ENCODE peak calls at places on chromosomes 5 and 9, in seven cellular contexts. P is NB4; V is HepG2; I is astrocyte of the cerebellum; X is stimulated activated CD8-positive, alpha-beta memory T cell treated with anti-CD3 and anti-CD28 coated beads, Interleukin-4, amount 100 ng/mL, for 1 hour; Q is posterior vena cava; R is BE2C. T is an unnamed sample.

GRCh38 chr5:148290271-148291195 is 21.7 kb upstream of the SPINK7 start:
- DNase-seq in I (no peak), R (no peak), P (peak; percentile 20), V (peak; percentile 21), Q (no peak), X (no peak), T (peak; percentile 21)

GRCh38 chr5:17235736-17236330 is 18.4 kb downstream of the BASP1 start:
- DNase-seq in I (peak; percentile 63), V (no peak), P (no peak), X (no peak), Q (no peak), R (no peak), T (no peak)

GRCh38 chr5:33310471-33310870 is 130.3 kb upstream of the TARS1 start:
- DNase-seq in X (no peak), Q (no peak), I (no peak), R (no peak), P (no peak), V (no peak), T (no peak)

GRCh38 chr9:137384116-137384756 is 38.7 kb downstream of the EXD3 start:
- DNase-seq in R (no peak), Q (no peak), V (no peak), I (no peak), P (no peak), X (no peak), T (no peak)

GRCh38 chr9:108033976-108034964 is 544.7 kb upstream of the KLF4 start:
- DNase-seq in Q (no peak), P (no peak), R (no peak), V (no peak), I (no peak), X (no peak), T (no peak)

GRCh38 chr5:73254634-73255033 is 81.6 kb downstream of the TMEM174 start:
- DNase-seq in X (no peak), Q (no peak), V (no peak), I (no peak), R (no peak), P (no peak), T (no peak)

GRCh38 chr5:142016576-142016975 is 3.7 kb upstream of the GNPDA1 start:
- DNase-seq in Q (no peak), X (no peak), R (no peak), I (no peak), V (no peak), P (no peak), T (peak; percentile 30)

GRCh38 chr5:172004824-172005237 is 1.6 kb downstream of the FBXW11 start:
- DNase-seq in V (no peak), I (no peak), X (no peak), R (no peak), Q (no peak), P (peak; percentile 46), T (no peak)

GRCh38 chr9:78601957-78602565 is 305.1 kb downstream of the PSAT1 start:
- DNase-seq in P (peak; percentile 39), Q (no peak), R (peak; percentile 50), X (no peak), I (peak; percentile 50), V (peak; percentile 12), T (peak; percentile 35)

GRCh38 chr5:53631251-53631650 is 70.8 kb downstream of the NDUFS4 start:
- DNase-seq in V (no peak), I (no peak), X (no peak), P (no peak), R (no peak), Q (no peak), T (no peak)

GRCh38 chr5:55520117-55520829 is 14.5 kb downstream of the PLPP1 start:
- DNase-seq in X (no peak), R (no peak), V (no peak), Q (no peak), I (no peak), P (no peak), T (no peak)

GRCh38 chr5:32027717-32028321 is 146.3 kb downstream of the GOLPH3 start:
- DNase-seq in I (peak; percentile 96), Q (no peak), V (peak; percentile 39), P (peak; percentile 97), R (peak; percentile 22), X (no peak), T (peak; percentile 70)

GRCh38 chr9:93224591-93224990 is 40.7 kb downstream of the WNK2 start:
- DNase-seq in Q (no peak), P (no peak), X (no peak), I (no peak), V (peak; percentile 53), R (no peak), T (no peak)

GRCh38 chr9:122380293-122380692 is 9.5 kb downstream of the PTGS1 start:
- DNase-seq in V (no peak), X (no peak), Q (no peak), R (no peak), P (no peak), I (no peak), T (no peak)

GRCh38 chr5:175257847-175258194 is 186.2 kb downstream of the DRD1 start:
- DNase-seq in Q (no peak), R (no peak), P (no peak), X (no peak), V (no peak), I (no peak), T (no peak)

GRCh38 chr9:8533681-8534080 is 734.1 kb upstream of the DMAC1 start:
- DNase-seq in X (no peak), Q (no peak), R (no peak), I (no peak), P (no peak), V (no peak), T (no peak)

GRCh38 chr5:10488144-10488543 is 46.5 kb downstream of the ROPN1L start:
- DNase-seq in P (no peak), X (no peak), V (no peak), Q (no peak), R (no peak), I (no peak), T (no peak)

GRCh38 chr5:16690243-16690839 is 73.5 kb upstream of the RETREG1 start:
- DNase-seq in V (peak; percentile 59), X (no peak), P (peak; percentile 47), I (peak; percentile 23), Q (no peak), R (peak; percentile 44), T (peak; percentile 21)